ENCODE peak calls at places on chromosomes 12 and 14, in eight cellular contexts. Q, A, V, Y, S, N, F and X are unnamed samples.
A peak's percentile ranks its signal among the peaks of the same experiment; 100 is the strongest.

GRCh38 chr12:12349711-12350665 is at the start of gene MANSC1:
- DNase-seq in Q (peak; percentile 79), A (peak; percentile 14), V (peak; percentile 88), Y (peak; percentile 81), S (peak; percentile 58), N (peak; percentile 71), F (peak; percentile 81), X (no peak)

GRCh38 chr12:121038861-121039654 is at the start of gene OASL:
- DNase-seq in Q (peak; percentile 20), A (peak; percentile 11), V (peak; percentile 76), Y (no peak), S (peak; percentile 55), N (peak; percentile 77), F (peak; percentile 68), X (no peak)

GRCh38 chr14:88130057-88130432 is 125.1 kb downstream of the GPR65 start:
- DNase-seq in Q (no peak), A (no peak), V (no peak), Y (no peak), S (no peak), N (no peak), F (no peak), X (no peak)

GRCh38 chr12:129570796-129571400 is 332.9 kb downstream of the TMEM132D start:
- DNase-seq in Q (no peak), A (no peak), V (no peak), Y (no peak), S (no peak), N (no peak), F (no peak), X (no peak)

GRCh38 chr14:54564799-54565235 is 2.1 kb upstream of the SAMD4A start:
- DNase-seq in Q (no peak), A (peak; percentile 57), V (no peak), Y (no peak), S (no peak), N (no peak), F (no peak), X (no peak)

GRCh38 chr12:131213896-131214442 is 260.3 kb downstream of the ADGRD1 start:
- DNase-seq in Q (no peak), A (no peak), V (peak; percentile 32), Y (no peak), S (no peak), N (no peak), F (no peak), X (no peak)

GRCh38 chr14:104431929-104432541 is 147.5 kb upstream of the C14orf180 start:
- DNase-seq in Q (no peak), A (no peak), V (peak; percentile 55), Y (no peak), S (no peak), N (no peak), F (no peak), X (no peak)

GRCh38 chr12:78338054-78338785 is 507.5 kb downstream of the NAV3 start:
- DNase-seq in Q (no peak), A (no peak), V (no peak), Y (no peak), S (no peak), N (no peak), F (no peak), X (no peak)

GRCh38 chr12:13177373-13177772 is 19.2 kb upstream of the EMP1 start:
- DNase-seq in Q (no peak), A (no peak), V (no peak), Y (no peak), S (no peak), N (no peak), F (peak; percentile 9), X (no peak)

GRCh38 chr12:56838602-56839488 is 75.7 kb downstream of the HSD17B6 start:
- DNase-seq in Q (no peak), A (no peak), V (no peak), Y (no peak), S (no peak), N (no peak), F (no peak), X (no peak)

GRCh38 chr12:46300906-46301305 is 32.1 kb upstream of the SLC38A1 start:
- DNase-seq in Q (no peak), A (peak; percentile 9), V (no peak), Y (peak; percentile 46), S (no peak), N (no peak), F (no peak), X (no peak)

GRCh38 chr12:46299846-46300245 is 31.0 kb upstream of the SLC38A1 start:
- DNase-seq in Q (no peak), A (no peak), V (no peak), Y (no peak), S (no peak), N (no peak), F (no peak), X (no peak)

GRCh38 chr12:46304080-46304479 is 35.2 kb upstream of the SLC38A1 start:
- DNase-seq in Q (no peak), A (no peak), V (no peak), Y (no peak), S (no peak), N (no peak), F (no peak), X (no peak)

GRCh38 chr12:46303039-46303666 is 34.3 kb upstream of the SLC38A1 start:
- DNase-seq in Q (peak; percentile 63), A (peak; percentile 41), V (no peak), Y (no peak), S (no peak), N (no peak), F (peak; percentile 53), X (peak; percentile 47)
- H3K4me3 ChIP-seq in Q (no peak overlapping the region), A (no peak overlapping the region), V (no peak overlapping the region), Y (no peak overlapping the region), S (no peak overlapping the region), N (no peak overlapping the region), F (no peak overlapping the region), X (no peak overlapping the region)

DNA sequence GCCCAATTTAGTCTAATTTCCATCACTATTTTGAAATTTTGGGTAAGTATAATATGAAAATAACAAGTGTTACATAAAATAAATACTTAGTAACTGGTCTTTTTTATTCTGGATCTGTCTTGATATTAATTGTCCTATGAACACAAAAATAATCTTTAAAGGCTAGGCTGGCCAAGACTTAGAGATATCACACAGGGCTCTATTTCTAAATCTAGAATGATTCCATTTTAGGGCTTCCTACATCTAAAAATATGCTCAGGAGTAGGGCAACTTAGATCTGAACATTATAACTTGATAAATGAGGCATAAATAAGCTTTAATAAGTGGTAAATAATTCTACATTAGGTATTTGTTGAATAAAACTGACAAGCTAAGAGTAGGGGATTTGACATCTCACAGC is 23.1 kb upstream of the SNAPC1 start:
- DNase-seq in Q (no peak), A (no peak), V (no peak), Y (no peak), S (no peak), N (no peak), F (no peak), X (no peak)
- H3K4me3 ChIP-seq in Q (no peak overlapping the region), A (no peak overlapping the region), V (no peak overlapping the region), Y (no peak overlapping the region), S (no peak overlapping the region), N (no peak overlapping the region), F (no peak overlapping the region), X (no peak overlapping the region)

DNA sequence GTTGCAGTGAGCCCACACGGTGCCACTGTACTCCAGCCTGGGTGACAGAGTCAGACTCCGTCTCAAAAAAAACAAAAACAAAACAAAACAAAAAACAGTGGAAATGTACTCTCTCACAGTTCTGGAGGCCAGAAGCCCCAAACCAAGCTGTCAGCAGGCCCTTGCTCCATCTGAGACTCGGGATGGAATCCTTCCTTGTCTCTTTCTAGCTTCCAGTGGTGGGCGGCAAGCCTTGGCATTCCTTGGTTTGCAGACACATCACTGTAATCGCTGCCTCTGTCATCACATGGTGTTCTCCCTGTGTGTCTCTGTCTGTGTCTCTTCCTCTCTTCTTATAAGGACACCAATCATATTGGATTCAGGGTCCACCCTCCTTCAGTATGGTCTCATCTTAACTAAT is 6.4 kb downstream of the TNS2 start:
- DNase-seq in Q (no peak), A (no peak), V (peak; percentile 20), Y (no peak), S (no peak), N (no peak), F (no peak), X (no peak)
- H3K4me3 ChIP-seq in Q (no peak overlapping the region), A (no peak overlapping the region), V (no peak overlapping the region), Y (no peak overlapping the region), S (no peak overlapping the region), N (no peak overlapping the region), F (no peak overlapping the region), X (no peak overlapping the region)

GRCh38 chr14:69238883-69239282 is 21.1 kb upstream of the GALNT16 start:
- DNase-seq in Q (no peak), A (no peak), V (no peak), Y (no peak), S (no peak), N (no peak), F (no peak), X (no peak)
- H3K4me3 ChIP-seq in Q (no peak overlapping the region), A (no peak overlapping the region), V (no peak overlapping the region), Y (no peak overlapping the region), S (no peak overlapping the region), N (no peak overlapping the region), F (no peak overlapping the region), X (no peak overlapping the region)

DNA sequence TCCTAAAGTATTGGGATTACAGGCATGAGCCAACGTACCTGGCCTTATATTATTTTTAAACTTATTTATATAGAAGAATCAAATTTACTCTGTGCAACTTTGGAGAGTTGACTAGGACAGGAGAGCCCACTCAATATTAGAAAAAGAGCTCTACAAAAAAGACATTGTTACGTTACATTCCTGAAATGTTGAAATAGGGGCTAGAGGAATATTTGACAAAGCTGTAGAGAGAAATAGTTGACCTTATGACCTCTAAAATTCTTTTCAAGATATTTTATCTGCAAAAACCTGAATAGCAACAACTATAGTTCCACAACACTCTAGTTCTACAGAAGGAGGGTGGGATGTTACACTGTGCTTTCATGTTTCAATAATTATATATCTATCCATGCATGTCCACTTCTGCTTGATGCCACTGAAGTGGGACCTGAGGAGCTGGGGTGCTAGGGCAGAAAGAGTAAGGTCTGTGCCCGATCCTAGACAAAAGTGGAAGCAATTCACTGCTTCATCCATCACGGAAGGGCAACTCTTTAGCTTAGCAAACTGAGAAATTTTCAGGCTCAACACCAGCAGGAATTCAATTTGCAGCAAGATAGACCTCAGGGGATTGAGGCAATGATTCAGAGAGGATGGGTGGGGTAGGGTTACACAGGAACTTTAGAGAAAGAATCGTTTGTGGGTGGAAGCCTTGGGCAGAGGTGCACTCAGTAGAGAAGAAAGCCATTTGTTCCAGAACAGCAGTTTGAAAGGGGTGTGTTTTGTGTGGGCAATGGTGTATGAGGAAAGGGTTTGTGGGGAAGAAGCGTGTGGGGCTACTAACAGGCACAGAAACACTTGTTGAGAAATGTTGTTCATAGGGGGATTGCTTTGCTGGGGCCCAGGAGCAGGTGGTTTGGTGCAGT is 16.0 kb upstream of the RNASE10 start:
- DNase-seq in Q (no peak), A (no peak), V (no peak), Y (no peak), S (no peak), N (peak; percentile 45), F (no peak), X (no peak)
- H3K4me3 ChIP-seq in Q (no peak overlapping the region), A (no peak overlapping the region), V (no peak overlapping the region), Y (no peak overlapping the region), S (no peak overlapping the region), N (no peak overlapping the region), F (no peak overlapping the region), X (no peak overlapping the region)